ENCODE peak calls at places on chromosomes 6 and 20, in five cellular contexts. One of them, this sample, is unnamed.

GRCh38 chr6:140623498-140623897 is 1249.0 kb upstream of the CITED2 start:
- DNase-seq in fibroblast of pulmonary artery: peak; percentile 87
- DNase-seq in AG08395: peak; percentile 39
- DNase-seq in KBM-7: no peak
- DNase-seq in neural crest cell: no peak
- DNase-seq in this sample: no peak

GRCh38 chr20:38023181-38024085 is 9.8 kb downstream of the TTI1 start:
- DNase-seq in fibroblast of pulmonary artery: peak; percentile 64
- DNase-seq in AG08395: no peak
- DNase-seq in KBM-7: peak; percentile 69
- DNase-seq in neural crest cell: no peak
- DNase-seq in this sample: no peak

GRCh38 chr6:14270925-14271791 is 153.6 kb downstream of the CD83 start:
- DNase-seq in fibroblast of pulmonary artery: peak; percentile 80
- DNase-seq in AG08395: peak; percentile 92
- DNase-seq in KBM-7: peak; percentile 57
- DNase-seq in neural crest cell: no peak
- DNase-seq in this sample: no peak

GRCh38 chr6:134340574-134340973 is 22.7 kb upstream of the SGK1 start:
- DNase-seq in fibroblast of pulmonary artery: peak; percentile 55
- DNase-seq in AG08395: peak; percentile 22
- DNase-seq in KBM-7: no peak
- DNase-seq in neural crest cell: no peak
- DNase-seq in this sample: no peak

GRCh38 chr6:130362128-130362527 is 3.7 kb upstream of the TMEM200A start:
- DNase-seq in fibroblast of pulmonary artery: peak; percentile 10
- DNase-seq in AG08395: no peak
- DNase-seq in KBM-7: no peak
- DNase-seq in neural crest cell: no peak
- DNase-seq in this sample: no peak

GRCh38 chr6:45586216-45587171 is 208.8 kb upstream of the SUPT3H start:
- DNase-seq in fibroblast of pulmonary artery: no peak
- DNase-seq in AG08395: no peak
- DNase-seq in KBM-7: peak; percentile 14
- DNase-seq in neural crest cell: no peak
- DNase-seq in this sample: peak; percentile 9

GRCh38 chr20:51118216-51118615 is 95.3 kb upstream of the KCNG1 start:
- DNase-seq in fibroblast of pulmonary artery: no peak
- DNase-seq in AG08395: no peak
- DNase-seq in KBM-7: no peak
- DNase-seq in neural crest cell: no peak
- DNase-seq in this sample: no peak

GRCh38 chr6:55659304-55659703 is 80.3 kb upstream of the HMGCLL1 start:
- DNase-seq in fibroblast of pulmonary artery: no peak
- DNase-seq in AG08395: no peak
- DNase-seq in KBM-7: no peak
- DNase-seq in neural crest cell: no peak
- DNase-seq in this sample: no peak

GRCh38 chr20:57391439-57392129 is 388 bp downstream of the RBM38 start:
- DNase-seq in fibroblast of pulmonary artery: no peak
- DNase-seq in AG08395: no peak
- DNase-seq in KBM-7: no peak
- DNase-seq in neural crest cell: no peak
- DNase-seq in this sample: peak; percentile 60

GRCh38 chr6:168703970-168704369 is 263.0 kb downstream of the SMOC2 start:
- DNase-seq in fibroblast of pulmonary artery: no peak
- DNase-seq in AG08395: no peak
- DNase-seq in KBM-7: no peak
- DNase-seq in neural crest cell: no peak
- DNase-seq in this sample: no peak

GRCh38 chr20:64130876-64131275 is 23.5 kb upstream of the NPBWR2 start:
- DNase-seq in fibroblast of pulmonary artery: no peak
- DNase-seq in AG08395: no peak
- DNase-seq in KBM-7: no peak
- DNase-seq in neural crest cell: no peak
- DNase-seq in this sample: no peak

GRCh38 chr20:10784337-10785183 is 110.8 kb upstream of the JAG1 start:
- DNase-seq in fibroblast of pulmonary artery: no peak
- DNase-seq in AG08395: no peak
- DNase-seq in KBM-7: no peak
- DNase-seq in neural crest cell: no peak
- DNase-seq in this sample: no peak

GRCh38 chr6:11298651-11299420 is 66.4 kb upstream of the NEDD9 start:
- DNase-seq in fibroblast of pulmonary artery: peak; percentile 11
- DNase-seq in AG08395: no peak
- DNase-seq in KBM-7: no peak
- DNase-seq in neural crest cell: no peak
- DNase-seq in this sample: no peak

GRCh38 chr6:128417698-128418097 is 102.7 kb downstream of the PTPRK start:
- DNase-seq in fibroblast of pulmonary artery: peak; percentile 63
- DNase-seq in AG08395: no peak
- DNase-seq in KBM-7: no peak
- DNase-seq in neural crest cell: no peak
- DNase-seq in this sample: no peak